ENCODE peak calls at places on chromosomes 5 and 9, in four cellular contexts. O, R, N and T are unnamed samples.

GRCh38 chr9:137229903-137230719 is 590 bp upstream of the SLC34A3 start:
- DNase-seq in O (no peak), R (no peak), N (peak), T (no peak)

GRCh38 chr9:122336836-122337560 is 33.8 kb upstream of the PTGS1 start:
- DNase-seq in O (no peak), R (no peak), N (no peak), T (no peak)

GRCh38 chr5:134479839-134480238 is 45.6 kb upstream of the JADE2 start:
- DNase-seq in O (no peak), R (no peak), N (no peak), T (no peak)

GRCh38 chr9:15211160-15211993 is 95.6 kb downstream of the TTC39B start:
- DNase-seq in O (peak), R (peak), N (no peak), T (peak)

GRCh38 chr5:151082976-151083651 is 2.3 kb upstream of the TNIP1 start:
- DNase-seq in O (no peak), R (no peak), N (no peak), T (no peak)

GRCh38 chr9:93321220-93321610 is 130.3 kb upstream of the FAM120A start:
- DNase-seq in O (no peak), R (no peak), N (no peak), T (no peak)

GRCh38 chr5:15446552-15446951 is 53.4 kb upstream of the FBXL7 start:
- DNase-seq in O (no peak), R (no peak), N (no peak), T (no peak)

GRCh38 chr9:69078581-69078980 is 43.0 kb downstream of the FXN start:
- DNase-seq in O (peak), R (no peak), N (no peak), T (peak)

GRCh38 chr5:129963359-129963758 is 59.1 kb downstream of the CHSY3 start:
- DNase-seq in O (no peak), R (no peak), N (no peak), T (no peak)

GRCh38 chr5:6435356-6435755 is 13.3 kb upstream of the UBE2QL1 start:
- DNase-seq in O (peak), R (no peak), N (no peak), T (peak)

GRCh38 chr5:141714542-141715303 is 32.7 kb upstream of the ARAP3 start:
- DNase-seq in O (no peak), R (no peak), N (no peak), T (no peak)

GRCh38 chr5:41686767-41687166 is 176.4 kb upstream of the PLCXD3 start:
- DNase-seq in O (no peak), R (no peak), N (no peak), T (no peak)

GRCh38 chr5:89229331-89230070 is 346.5 kb upstream of the MEF2C start:
- DNase-seq in O (no peak), R (no peak), N (no peak), T (no peak)

GRCh38 chr9:88258587-88258986 is 120.3 kb upstream of the SPATA31C2 start:
- DNase-seq in O (peak), R (no peak), N (peak), T (no peak)

GRCh38 chr9:127779136-127779981 is 893 bp upstream of the SH2D3C start:
- DNase-seq in O (no peak), R (no peak), N (peak), T (no peak)

GRCh38 chr9:78167356-78167755 is 68.5 kb upstream of the CEP78 start:
- DNase-seq in O (no peak), R (no peak), N (no peak), T (no peak)

GRCh38 chr5:58886315-58887207 is 303.7 kb downstream of the RAB3C start:
- DNase-seq in O (peak), R (no peak), N (peak), T (peak)

GRCh38 chr9:114291886-114292590 is 30.9 kb upstream of the ORM1 start:
- DNase-seq in O (no peak), R (no peak), N (peak), T (no peak)

GRCh38 chr5:176780951-176781350 is 29.4 kb upstream of the UNC5A start:
- DNase-seq in O (no peak), R (no peak), N (peak), T (no peak)

GRCh38 chr5:81265101-81265500 is 32.0 kb downstream of the CKMT2 start:
- DNase-seq in O (no peak), R (no peak), N (no peak), T (no peak)

GRCh38 chr9:80020056-80020455 is 448.3 kb downstream of the TLE4 start:
- DNase-seq in O (no peak), R (no peak), N (no peak), T (no peak)

GRCh38 chr5:17186271-17186670 is 31.2 kb upstream of the BASP1 start:
- DNase-seq in O (peak), R (no peak), N (no peak), T (no peak)

GRCh38 chr5:132962429-132962928 is 955 bp downstream of the AFF4 start:
- DNase-seq in O (peak), R (peak), N (no peak), T (peak)

GRCh38 chr5:5772202-5772601 is 349.7 kb downstream of the ICE1 start:
- DNase-seq in O (no peak), R (no peak), N (no peak), T (no peak)